ENCODE peak calls at places on chromosome 4, in five cellular contexts. F, I, A, V and W are unnamed samples.

GRCh38 chr4:149322203-149322602 is 493.4 kb downstream of the IQCM start:
- DNase-seq in F (peak), I (no peak), A (no peak), V (no peak), W (no peak)

GRCh38 chr4:124854968-124855367 is 142.4 kb upstream of the ANKRD50 start:
- DNase-seq in F (no peak), I (no peak), A (no peak), V (peak), W (no peak)

GRCh38 chr4:43456383-43456782 is 563.9 kb downstream of the GRXCR1 start:
- DNase-seq in F (no peak), I (no peak), A (no peak), V (no peak), W (peak)

GRCh38 chr4:158313566-158313965 is 103.3 kb downstream of the TMEM144 start:
- DNase-seq in F (no peak), I (no peak), A (no peak), V (no peak), W (no peak)

GRCh38 chr4:7512946-7513345 is 78.2 kb upstream of the PSAPL1 start:
- DNase-seq in F (no peak), I (no peak), A (no peak), V (no peak), W (no peak)

GRCh38 chr4:98653006-98653405 is 5.4 kb downstream of the TSPAN5 start:
- DNase-seq in F (no peak), I (no peak), A (no peak), V (no peak), W (no peak)

GRCh38 chr4:85798011-85798770 is 323.2 kb downstream of the ARHGAP24 start:
- DNase-seq in F (no peak), I (peak), A (no peak), V (no peak), W (no peak)

GRCh38 chr4:95910749-95911148 is 70.9 kb downstream of the PDHA2 start:
- DNase-seq in F (no peak), I (no peak), A (no peak), V (no peak), W (no peak)

GRCh38 chr4:39591290-39591689 is 47.4 kb downstream of the SMIM14 start:
- DNase-seq in F (no peak), I (no peak), A (peak), V (no peak), W (no peak)

GRCh38 chr4:28469886-28470285 is 1609.2 kb downstream of the STIM2 start:
- DNase-seq in F (no peak), I (no peak), A (no peak), V (no peak), W (no peak)

GRCh38 chr4:127165971-127166370 is 466.8 kb upstream of the INTU start:
- DNase-seq in F (no peak), I (no peak), A (no peak), V (no peak), W (no peak)

GRCh38 chr4:16169491-16169890 is 56.8 kb downstream of the TAPT1 start:
- DNase-seq in F (peak), I (no peak), A (no peak), V (no peak), W (peak)

GRCh38 chr4:123398151-123398802 is 1.7 kb downstream of the SPRY1 start:
- DNase-seq in F (peak), I (no peak), A (peak), V (peak), W (peak)

GRCh38 chr4:11439836-11440235 is 11.1 kb upstream of the HS3ST1 start:
- DNase-seq in F (no peak), I (no peak), A (no peak), V (no peak), W (no peak)

GRCh38 chr4:168854216-168854921 is 155.7 kb downstream of the CBR4 start:
- DNase-seq in F (no peak), I (no peak), A (no peak), V (no peak), W (no peak)
- TF ChIP-seq POLR2AphosphoS5 in F (no peak), I (no peak), A (no peak), V (no peak), W (no peak)

DNA sequence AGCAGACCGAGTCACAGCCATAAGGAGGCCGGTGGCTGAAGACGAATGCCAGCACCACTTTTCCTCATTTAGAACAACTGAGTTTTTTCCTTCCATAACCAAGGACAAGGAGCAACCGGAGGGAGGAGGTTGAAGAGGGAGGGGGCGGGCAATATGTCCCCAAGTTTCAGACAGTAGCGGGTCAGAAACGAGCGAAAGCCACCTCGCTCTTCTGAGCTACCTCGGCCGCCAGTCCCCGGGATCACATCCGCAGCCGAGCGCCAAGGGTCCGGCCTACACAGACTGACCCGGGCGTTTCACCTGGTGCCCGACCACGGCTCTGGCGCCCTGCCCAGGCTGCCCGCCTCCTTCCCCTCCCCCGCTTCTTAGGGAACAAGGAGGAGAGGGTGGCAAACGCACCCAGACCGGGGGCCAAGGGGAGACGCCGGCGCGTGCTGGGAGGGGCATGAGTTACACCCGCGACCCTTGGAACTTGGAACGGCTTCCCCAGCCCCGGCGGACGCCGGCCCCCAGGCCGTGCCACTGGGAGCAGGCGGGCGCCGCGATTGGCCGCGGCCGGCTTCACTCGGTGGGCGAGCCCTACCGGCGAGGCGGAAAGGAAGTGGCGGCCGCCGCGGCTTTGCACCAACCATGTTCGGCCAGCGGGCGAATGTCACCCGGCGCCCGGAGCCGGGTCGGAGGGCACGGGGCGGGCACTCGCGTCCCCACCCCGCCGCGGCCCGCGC is 1.6 kb downstream of the IRF2 start:
- DNase-seq in F (peak), I (peak), A (peak), V (peak), W (peak)
- TF ChIP-seq POLR2AphosphoS5 in F (peak), I (peak), A (no peak), V (peak), W (peak)

DNA sequence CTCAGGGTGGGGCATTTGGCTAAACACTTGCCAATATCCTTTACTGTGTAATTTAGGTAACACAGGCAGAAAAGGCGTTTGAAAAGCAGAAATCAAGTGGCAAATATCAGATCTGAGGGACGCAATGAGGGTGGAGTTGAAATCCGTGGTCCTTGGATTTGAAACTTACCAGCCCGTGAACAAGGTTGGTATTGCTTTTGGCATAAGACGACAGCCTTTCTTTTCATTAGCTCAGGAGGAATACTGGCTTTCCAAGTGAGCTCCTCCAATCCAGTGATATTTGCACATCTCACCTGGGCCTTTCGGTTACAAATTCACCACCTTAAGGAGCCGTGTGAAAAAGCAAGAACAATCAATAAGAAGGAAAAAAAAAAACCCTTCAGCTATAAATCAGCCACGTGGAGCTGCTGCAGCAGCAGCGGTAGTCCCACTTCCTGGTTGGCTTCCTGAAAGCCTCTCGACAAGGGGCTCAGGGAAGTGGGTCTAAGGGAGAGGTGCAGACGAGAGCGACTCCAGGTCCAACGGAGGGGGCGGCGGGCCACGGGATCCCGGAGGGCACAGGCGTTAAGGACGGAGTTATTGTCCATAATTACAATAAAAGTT is 717 bp upstream of the GALNT7 start:
- DNase-seq in F (peak), I (no peak), A (peak), V (peak), W (peak)
- TF ChIP-seq POLR2AphosphoS5 in F (no peak), I (peak), A (no peak), V (no peak), W (no peak)

DNA sequence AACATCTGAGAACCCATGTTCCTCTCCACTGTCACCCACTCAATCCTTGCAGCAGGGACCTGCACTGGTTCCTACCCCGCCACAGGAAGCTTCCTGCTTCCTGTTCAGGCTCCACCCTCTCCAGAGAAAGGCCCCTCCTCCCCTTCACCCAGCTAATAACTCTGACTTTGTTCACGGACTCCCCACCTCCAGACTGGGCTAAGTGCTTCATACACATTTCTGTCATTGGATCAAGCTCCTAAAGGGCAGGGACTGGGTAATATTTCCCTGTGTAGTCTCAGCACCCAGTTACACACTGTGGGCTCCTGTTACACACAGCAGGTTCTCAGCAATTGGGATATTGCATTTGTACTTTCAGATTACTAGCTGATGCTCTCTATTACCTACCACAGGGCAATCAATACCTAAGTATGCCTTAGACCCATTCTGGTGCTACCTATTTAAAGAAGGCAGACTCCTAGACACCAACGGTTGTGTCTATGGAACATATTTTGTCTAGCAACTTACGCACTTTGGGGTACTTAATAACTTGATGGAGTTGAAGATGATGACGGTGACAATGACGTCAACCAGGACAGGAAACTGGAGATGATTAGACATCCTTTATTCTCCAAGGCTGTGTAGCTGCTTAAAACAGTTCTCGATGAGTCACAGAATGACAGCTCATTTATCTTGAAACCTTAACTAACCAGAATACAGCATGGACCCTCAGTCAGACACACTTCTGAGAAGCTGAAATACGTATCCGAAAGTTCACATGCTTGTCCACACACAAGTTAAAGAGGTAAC is 58.1 kb downstream of the MAML3 start:
- DNase-seq in F (no peak), I (no peak), A (no peak), V (no peak), W (peak)
- TF ChIP-seq POLR2AphosphoS5 in F (no peak), I (no peak), A (no peak), V (no peak), W (peak)

GRCh38 chr4:138630666-138631065 is 384.9 kb upstream of the NOCT start:
- DNase-seq in F (no peak), I (no peak), A (no peak), V (no peak), W (no peak)
- TF ChIP-seq POLR2AphosphoS5 in F (no peak), I (no peak), A (no peak), V (no peak), W (no peak)

DNA sequence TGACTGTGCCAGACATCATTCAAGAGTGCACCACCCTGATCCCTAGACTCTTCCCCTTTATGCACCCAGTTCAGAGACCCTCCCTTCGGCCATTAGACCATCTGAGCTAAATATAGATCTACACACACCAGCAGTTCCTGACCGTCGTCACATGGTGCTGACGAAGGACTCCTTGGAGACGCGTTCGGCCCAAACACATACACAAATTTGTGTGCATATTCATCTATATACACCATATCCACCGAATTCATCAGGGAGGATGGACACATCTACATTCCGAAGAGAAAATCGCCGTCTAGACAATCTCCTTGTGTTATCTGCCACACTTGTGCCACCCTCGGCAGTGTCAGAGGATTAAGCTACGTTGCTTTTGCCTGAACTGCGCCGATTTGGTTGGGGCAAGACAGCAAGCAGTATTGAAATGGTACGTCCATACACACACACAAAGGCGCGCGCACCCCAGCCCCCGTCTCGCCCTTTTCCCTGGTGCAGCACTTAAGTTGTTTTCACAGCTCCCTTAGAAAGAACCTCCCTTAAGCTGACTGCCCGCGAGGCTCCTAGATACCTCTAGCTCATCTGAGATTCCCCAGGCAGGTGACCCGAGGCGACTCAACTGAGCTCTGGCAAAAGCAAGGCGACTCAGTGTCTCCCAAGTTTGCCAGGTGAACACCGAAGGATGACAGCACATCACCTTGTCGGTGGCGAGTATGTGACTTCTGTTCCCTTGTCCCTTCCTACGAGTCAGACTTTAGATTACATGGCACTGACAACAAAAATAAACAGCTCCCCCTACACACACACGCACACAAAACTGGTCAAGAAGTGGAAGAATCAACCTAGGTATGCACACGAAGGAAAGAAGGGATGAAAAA is 1.0 kb downstream of the RASGEF1B start:
- DNase-seq in F (peak), I (no peak), A (peak), V (no peak), W (peak)
- TF ChIP-seq POLR2AphosphoS5 in F (no peak), I (no peak), A (peak), V (no peak), W (no peak)

GRCh38 chr4:1792832-1793495 is at the start of gene FGFR3:
- DNase-seq in F (peak), I (no peak), A (peak), V (peak), W (no peak)
- TF ChIP-seq POLR2AphosphoS5 in F (no peak), I (no peak), A (no peak), V (no peak), W (no peak)

DNA sequence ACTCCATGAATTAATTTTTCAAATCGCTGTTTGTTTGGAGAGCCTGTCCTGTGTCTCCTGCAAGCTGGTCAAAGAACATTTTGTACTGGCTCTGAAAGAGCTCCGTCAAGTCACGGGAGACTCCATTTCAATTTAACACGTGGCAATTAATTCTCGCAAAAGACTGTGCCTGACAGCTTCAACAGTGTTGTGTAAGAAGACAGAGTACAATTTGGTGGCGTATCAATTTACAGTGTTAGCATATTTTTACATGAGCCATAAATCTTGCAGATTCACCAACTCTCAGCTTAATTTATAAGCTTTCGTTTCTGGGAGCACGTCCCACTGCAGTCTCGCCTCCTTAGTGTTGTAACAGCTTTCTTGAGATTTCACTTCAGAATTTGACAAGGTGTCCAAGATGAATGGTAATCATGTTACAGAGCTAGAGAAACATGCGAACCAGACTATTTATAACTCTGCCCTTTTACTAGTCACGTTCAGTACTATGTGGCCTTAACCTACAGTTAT is 70.8 kb downstream of the RWDD4 start:
- DNase-seq in F (no peak), I (no peak), A (peak), V (no peak), W (no peak)
- TF ChIP-seq POLR2AphosphoS5 in F (no peak), I (no peak), A (peak), V (no peak), W (no peak)

DNA sequence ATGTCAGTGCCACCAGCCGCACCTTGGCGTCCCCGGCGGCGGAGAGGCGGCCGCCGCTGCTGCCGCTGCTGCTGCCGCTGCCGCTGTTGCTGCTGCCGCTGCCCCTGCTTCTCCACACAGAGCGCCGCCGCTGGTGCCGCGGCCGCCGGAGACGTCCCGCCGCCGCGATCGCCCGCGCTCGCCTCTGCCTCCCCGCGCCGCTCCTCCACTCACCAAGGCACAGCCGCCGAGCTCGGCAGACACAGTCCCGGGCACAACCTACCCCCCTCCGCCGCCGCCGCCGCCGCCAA is at the start of gene PPP3CA:
- DNase-seq in F (no peak), I (no peak), A (no peak), V (no peak), W (no peak)
- TF ChIP-seq POLR2AphosphoS5 in F (no peak), I (peak), A (no peak), V (no peak), W (peak)

DNA sequence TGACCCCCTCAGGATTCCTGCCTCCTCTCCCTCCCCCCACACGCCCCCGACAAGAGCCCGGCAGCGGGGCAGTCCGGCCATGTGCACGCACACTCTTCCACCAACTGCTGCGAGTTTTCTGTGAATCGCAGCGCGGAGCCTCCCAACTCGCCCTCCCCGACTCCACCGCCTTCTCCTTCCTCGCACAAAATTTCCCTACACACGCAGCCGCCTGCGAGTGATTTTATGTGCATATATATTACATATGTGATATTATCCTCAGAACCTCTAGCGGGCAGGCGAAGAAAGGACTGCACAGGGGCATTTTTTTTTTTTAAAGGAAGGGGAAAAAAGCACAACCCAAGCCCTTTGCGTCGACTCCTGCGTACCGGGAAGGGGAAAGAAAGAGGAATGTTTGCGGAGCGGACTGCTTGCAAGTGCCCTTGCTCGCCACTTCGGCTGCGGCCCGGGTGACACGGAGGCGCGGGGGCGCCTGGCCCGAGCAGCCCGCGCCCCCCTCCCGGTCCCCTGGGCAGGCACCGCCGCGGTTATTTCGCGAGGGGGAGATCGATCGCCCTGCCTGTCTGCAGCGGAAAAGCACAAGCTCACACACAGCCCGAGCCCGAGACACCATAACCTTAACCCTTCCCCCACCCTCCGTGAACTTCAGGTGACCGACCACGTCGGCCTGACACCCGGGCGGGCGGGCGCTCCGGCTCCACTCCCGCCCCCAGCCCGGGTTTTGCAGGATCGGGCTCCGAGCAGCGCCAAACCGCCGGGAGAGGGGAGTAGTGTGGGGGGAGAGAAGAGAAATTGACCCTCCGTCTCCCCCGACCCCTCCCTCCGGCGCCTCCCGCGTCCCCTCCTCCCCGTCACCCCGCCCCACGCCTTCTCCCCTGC is 2.2 kb downstream of the ZNF827 start:
- DNase-seq in F (peak), I (no peak), A (peak), V (peak), W (peak)
- TF ChIP-seq POLR2AphosphoS5 in F (peak), I (no peak), A (no peak), V (peak), W (no peak)